ENCODE peak calls at places on chromosomes 2 and 18, in five cellular contexts. M, I, B, K and U are unnamed samples.

GRCh38 chr2:184562532-184562931 is 35.8 kb upstream of the ZNF804A start:
- DNase-seq in B (no peak), I (no peak), M (no peak), K (no peak), U (no peak)

GRCh38 chr2:126885701-126886121 is 13.0 kb upstream of the TEX51 start:
- DNase-seq in K (no peak), M (no peak), I (no peak), B (no peak), U (no peak)

GRCh38 chr2:25685741-25686140 is 12.4 kb upstream of the DTNB start:
- DNase-seq in K (no peak), I (no peak), M (no peak), B (no peak), U (no peak)

GRCh38 chr18:13406770-13407169 is 188.2 kb downstream of the LDLRAD4 start:
- DNase-seq in I (no peak), B (no peak), K (no peak), M (no peak), U (no peak)

GRCh38 chr2:132664096-132664495 is 5.9 kb downstream of the LYPD1 start:
- DNase-seq in B (no peak), K (no peak), I (no peak), M (no peak), U (no peak)

GRCh38 chr2:16330571-16331351 is 334.9 kb downstream of the CYRIA start:
- DNase-seq in K (no peak), B (no peak), I (no peak), M (no peak), U (peak)

GRCh38 chr2:137951606-137952005 is 12.7 kb upstream of the HNMT start:
- DNase-seq in K (no peak), M (no peak), B (no peak), I (peak), U (no peak)

GRCh38 chr2:219897456-219897855 is 270.0 kb downstream of the SLC4A3 start:
- DNase-seq in K (no peak), M (no peak), I (no peak), B (no peak), U (no peak)

GRCh38 chr2:240477916-240478315 is 42.5 kb downstream of the GPC1 start:
- DNase-seq in K (peak), B (no peak), M (no peak), I (no peak), U (no peak)

GRCh38 chr18:44556296-44556695 is 124.4 kb upstream of the SETBP1 start:
- DNase-seq in B (no peak), M (no peak), I (no peak), K (no peak), U (no peak)

GRCh38 chr18:34809697-34810096 is 99.6 kb downstream of the DTNA start:
- DNase-seq in I (peak), B (no peak), K (peak), M (peak), U (peak)

GRCh38 chr2:218605438-218605837 is 2.3 kb upstream of the PLCD4 start:
- DNase-seq in K (peak), I (no peak), B (no peak), M (no peak), U (no peak)

GRCh38 chr18:76544511-76545350 is 49.7 kb upstream of the ZNF516 start:
- DNase-seq in I (no peak), B (no peak), M (no peak), K (no peak), U (no peak)

GRCh38 chr2:105454801-105455485 is 56.1 kb upstream of the FHL2 start:
- DNase-seq in B (peak), I (peak), K (no peak), M (no peak), U (peak)

GRCh38 chr2:238242731-238243495 is 3.1 kb upstream of the HES6 start:
- DNase-seq in I (no peak), K (peak), B (no peak), M (no peak), U (peak)

GRCh38 chr2:233837694-233838229 is 16.6 kb downstream of the HJURP start:
- DNase-seq in M (no peak), I (no peak), K (peak), B (no peak), U (no peak)

GRCh38 chr2:5660591-5660990 is 31.6 kb upstream of the SOX11 start:
- DNase-seq in K (no peak), M (no peak), I (no peak), B (no peak), U (no peak)

GRCh38 chr2:73494031-73494430 is 108.4 kb downstream of the ALMS1 start:
- DNase-seq in K (no peak), B (no peak), M (no peak), I (no peak), U (peak)

GRCh38 chr2:205780645-205781044 is 98.3 kb downstream of the NRP2 start:
- DNase-seq in K (no peak), I (no peak), M (no peak), B (no peak), U (no peak)

GRCh38 chr2:8239402-8240127 is 442.3 kb upstream of the ID2 start:
- DNase-seq in B (no peak), M (no peak), K (no peak), I (no peak), U (no peak)

GRCh38 chr2:54629390-54629789 is 94.1 kb upstream of the EML6 start:
- DNase-seq in M (no peak), I (no peak), K (no peak), B (no peak), U (no peak)

GRCh38 chr2:1769703-1770422 is 25.5 kb upstream of the PXDN start:
- DNase-seq in I (peak), M (peak), K (peak), B (no peak), U (peak)

GRCh38 chr18:5955861-5956260 is 60.5 kb upstream of the TMEM200C start:
- DNase-seq in M (no peak), B (no peak), K (no peak), I (no peak), U (no peak)

GRCh38 chr18:44761812-44762211 is 81.1 kb downstream of the SETBP1 start:
- DNase-seq in B (no peak), M (no peak), K (no peak), I (no peak), U (no peak)

GRCh38 chr2:30766666-30767065 is 40.6 kb downstream of the CAPN13 start:
- DNase-seq in B (no peak), I (no peak), K (peak), M (no peak), U (no peak)

GRCh38 chr2:230968921-230969672 is 26.8 kb upstream of the SPATA3 start:
- DNase-seq in M (no peak), K (no peak), I (no peak), B (no peak), U (peak)

GRCh38 chr18:22668496-22668895 is 250.8 kb upstream of the CTAGE1 start:
- DNase-seq in B (no peak), K (no peak), M (no peak), I (peak), U (no peak)
- TF ChIP-seq FOXM1 in B (no peak), K (no peak), M (no peak), I (no peak), U (no peak)

DNA sequence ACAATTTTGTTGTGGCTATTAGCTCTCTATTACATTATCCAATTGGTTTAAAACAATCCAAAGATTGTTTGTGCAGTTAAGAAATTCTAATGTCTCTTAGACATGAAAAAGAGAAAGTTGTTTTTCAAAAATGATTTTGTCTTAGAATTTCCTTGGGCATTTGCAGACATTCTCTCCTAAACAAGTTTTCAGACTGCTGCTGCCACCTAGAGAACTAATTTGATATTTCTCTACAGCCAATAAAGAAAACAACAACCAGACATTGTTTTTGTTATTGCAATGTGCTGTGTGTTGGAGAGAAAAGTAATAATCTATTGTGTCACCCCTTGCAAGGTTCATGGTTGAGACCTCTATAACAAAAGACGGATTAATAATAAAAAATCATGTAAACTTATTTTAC is 119.0 kb upstream of the SYT4 start:
- DNase-seq in B (no peak), K (peak), I (no peak), M (no peak), U (no peak)
- TF ChIP-seq FOXM1 in B (no peak), K (no peak), I (no peak), M (no peak), U (no peak)

GRCh38 chr2:46855805-46856204 is 59.8 kb downstream of the MCFD2 start:
- DNase-seq in B (no peak), M (no peak), I (no peak), K (no peak), U (no peak)

GRCh38 chr2:46859482-46859881 is 56.1 kb downstream of the MCFD2 start:
- DNase-seq in B (no peak), K (no peak), M (no peak), I (no peak), U (no peak)

GRCh38 chr2:46856336-46856735 is 59.3 kb downstream of the MCFD2 start:
- DNase-seq in K (no peak), B (no peak), I (no peak), M (no peak), U (no peak)

GRCh38 chr2:46858697-46859080 is 56.9 kb downstream of the MCFD2 start:
- DNase-seq in K (no peak), B (no peak), M (no peak), I (no peak), U (no peak)

DNA sequence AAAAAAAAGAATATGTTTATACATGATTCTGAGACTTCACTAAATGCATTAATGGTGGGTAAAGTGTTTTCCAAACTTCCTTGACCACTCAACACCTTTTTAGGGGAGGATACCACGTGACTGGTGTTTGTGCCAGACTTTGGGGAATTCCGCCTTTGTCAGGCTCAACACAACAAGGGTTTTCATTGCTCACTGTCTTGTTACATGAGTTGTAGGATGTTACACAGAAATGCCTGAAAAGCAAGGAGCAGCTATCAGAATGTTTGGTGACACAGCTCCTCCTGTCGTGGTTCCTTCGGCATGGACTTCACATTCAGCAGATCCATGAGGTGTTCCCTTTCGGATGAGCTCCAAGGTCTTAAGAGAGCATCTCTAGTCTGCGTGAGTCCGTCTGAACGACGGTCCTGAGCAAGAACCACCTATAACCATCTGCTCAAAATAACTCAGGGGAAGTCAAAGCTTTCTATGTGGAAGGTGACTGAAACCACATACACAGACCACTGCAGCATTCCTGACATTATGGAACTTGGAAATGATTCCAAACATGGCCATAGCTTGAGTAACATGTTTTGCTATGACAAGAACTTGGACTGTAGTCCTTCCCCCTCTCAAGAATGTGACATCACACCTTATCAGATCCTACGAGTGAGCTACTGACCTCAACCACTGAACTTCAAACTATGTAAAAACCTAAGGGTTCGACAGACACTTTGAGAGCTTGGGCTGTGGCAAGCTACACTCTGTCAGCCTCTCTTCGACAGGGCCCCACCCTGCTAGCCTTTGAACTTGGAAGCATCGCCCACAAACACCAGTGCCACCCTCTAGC is 57.5 kb downstream of the MCFD2 start:
- DNase-seq in M (no peak), K (no peak), B (no peak), I (no peak), U (no peak)
- TF ChIP-seq FOXM1 in M (no peak), K (no peak), B (no peak), I (no peak), U (no peak)

GRCh38 chr2:209719034-209719433 is 52.6 kb upstream of the UNC80 start:
- DNase-seq in K (no peak), M (no peak), I (no peak), B (no peak), U (no peak)

GRCh38 chr2:209727077-209727476 is 44.6 kb upstream of the UNC80 start:
- DNase-seq in M (no peak), B (no peak), K (no peak), I (no peak), U (peak)

GRCh38 chr2:209726311-209726710 is 45.3 kb upstream of the UNC80 start:
- DNase-seq in I (no peak), B (no peak), K (no peak), M (no peak), U (no peak)

GRCh38 chr2:209721497-209721896 is 50.1 kb upstream of the UNC80 start:
- DNase-seq in I (no peak), B (no peak), K (no peak), M (no peak), U (no peak)
- TF ChIP-seq FOXM1 in I (no peak), B (no peak), K (no peak), M (no peak), U (no peak)

GRCh38 chr2:18362696-18363095 is 197.8 kb downstream of the RDH14 start:
- DNase-seq in I (no peak), K (no peak), B (no peak), M (no peak), U (no peak)
- TF ChIP-seq FOXM1 in I (no peak), K (no peak), B (no peak), M (no peak), U (no peak)

GRCh38 chr18:25669741-25670140 is 317.8 kb upstream of the ZNF521 start:
- DNase-seq in I (no peak), K (no peak), B (no peak), M (no peak), U (no peak)
- TF ChIP-seq FOXM1 in I (no peak), K (no peak), B (no peak), M (no peak), U (no peak)

DNA sequence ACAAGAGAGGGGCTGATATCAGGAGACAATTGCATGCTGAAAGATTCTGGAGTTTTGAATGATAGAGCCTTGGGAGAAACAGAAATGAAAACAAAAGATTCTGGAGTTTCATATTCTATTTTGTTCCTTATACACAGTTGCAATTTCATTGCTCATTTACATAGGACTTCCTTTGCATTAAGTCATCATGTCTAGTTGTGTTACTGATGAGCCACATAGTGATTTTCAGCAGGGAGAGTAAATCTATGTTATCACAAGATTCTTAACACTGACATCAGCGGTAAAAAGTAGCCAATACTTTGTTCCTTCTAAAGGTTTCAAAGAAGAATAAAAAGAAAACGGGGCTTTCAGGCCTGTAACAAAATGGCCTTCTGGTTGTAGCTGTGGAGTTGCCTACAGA is 7.1 kb downstream of the ADAM17 start:
- DNase-seq in I (peak), B (no peak), K (no peak), M (no peak), U (no peak)
- TF ChIP-seq FOXM1 in I (no peak), B (no peak), K (no peak), M (no peak), U (no peak)

GRCh38 chr2:99867690-99868089 is 274.7 kb downstream of the AFF3 start:
- DNase-seq in K (peak), M (no peak), I (peak), B (no peak), U (no peak)

GRCh38 chr2:99865818-99866676 is 276.3 kb downstream of the AFF3 start:
- DNase-seq in K (no peak), M (no peak), I (no peak), B (no peak), U (no peak)

GRCh38 chr2:99864561-99865216 is 277.7 kb downstream of the AFF3 start:
- DNase-seq in B (no peak), I (no peak), K (no peak), M (no peak), U (no peak)

GRCh38 chr2:99865217-99865569 is 277.2 kb downstream of the AFF3 start:
- DNase-seq in I (no peak), M (no peak), K (no peak), B (no peak), U (no peak)

DNA sequence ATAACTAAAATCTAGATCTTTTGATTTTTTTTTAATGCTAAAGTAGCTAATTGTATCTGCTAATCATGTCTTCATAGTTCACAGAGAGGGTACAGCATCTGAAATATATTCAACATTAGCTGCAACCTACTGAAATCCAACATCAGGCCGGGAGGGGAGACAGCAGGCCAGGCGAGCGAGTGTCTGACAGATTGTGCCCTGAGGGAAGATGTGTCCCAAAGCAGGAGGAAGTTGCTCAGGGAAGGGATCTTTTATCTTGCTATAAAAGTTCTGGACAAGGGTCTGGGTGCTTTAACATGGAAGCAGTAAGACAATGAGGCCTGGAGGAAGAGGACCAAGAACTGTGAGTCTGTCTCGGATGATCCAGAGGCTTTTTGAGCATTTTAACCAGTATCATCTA is 274.1 kb downstream of the AFF3 start:
- DNase-seq in B (no peak), K (peak), M (no peak), I (no peak), U (no peak)
- TF ChIP-seq FOXM1 in B (no peak), K (no peak), M (no peak), I (no peak), U (no peak)